ENCODE peak calls at places on chromosomes 7 and 10, in nine cellular contexts. One of them, this sample, is unnamed.

GRCh38 chr7:139683137-139683871 is 94.5 kb downstream of the HIPK2 start:
- DNase-seq in iPS DF 6.9: no peak
- DNase-seq in lung: no peak
- DNase-seq in pancreas: no peak
- DNase-seq in fibroblast of lung: peak; percentile 90
- DNase-seq in tibial artery: no peak
- DNase-seq in GM23248: peak; percentile 58
- DNase-seq in IMR-90: peak; percentile 61
- DNase-seq in naive thymus-derived CD4-positive, alpha-beta T cell: no peak
- DNase-seq in this sample: no peak

GRCh38 chr10:89278034-89278535 is 23.8 kb upstream of the IFIT2 start:
- DNase-seq in iPS DF 6.9: no peak
- DNase-seq in lung: peak; percentile 72
- DNase-seq in pancreas: peak; percentile 64
- DNase-seq in fibroblast of lung: peak; percentile 97
- DNase-seq in tibial artery: peak; percentile 68
- DNase-seq in GM23248: peak; percentile 96
- DNase-seq in IMR-90: peak; percentile 98
- DNase-seq in naive thymus-derived CD4-positive, alpha-beta T cell: no peak
- DNase-seq in this sample: no peak

GRCh38 chr7:51154201-51154600 is 162.4 kb downstream of the COBL start:
- DNase-seq in iPS DF 6.9: no peak
- DNase-seq in lung: no peak
- DNase-seq in pancreas: no peak
- DNase-seq in fibroblast of lung: no peak
- DNase-seq in tibial artery: no peak
- DNase-seq in GM23248: no peak
- DNase-seq in IMR-90: no peak
- DNase-seq in naive thymus-derived CD4-positive, alpha-beta T cell: no peak
- DNase-seq in this sample: no peak

GRCh38 chr7:55509322-55509721 is 63.0 kb downstream of the VOPP1 start:
- DNase-seq in iPS DF 6.9: no peak
- DNase-seq in lung: no peak
- DNase-seq in pancreas: no peak
- DNase-seq in fibroblast of lung: peak; percentile 60
- DNase-seq in tibial artery: peak; percentile 55
- DNase-seq in GM23248: peak; percentile 58
- DNase-seq in IMR-90: peak; percentile 83
- DNase-seq in naive thymus-derived CD4-positive, alpha-beta T cell: no peak
- DNase-seq in this sample: no peak

GRCh38 chr7:30065746-30066145 is 37.5 kb downstream of the PLEKHA8 start:
- DNase-seq in iPS DF 6.9: no peak
- DNase-seq in lung: no peak
- DNase-seq in pancreas: no peak
- DNase-seq in fibroblast of lung: no peak
- DNase-seq in tibial artery: no peak
- DNase-seq in GM23248: no peak
- DNase-seq in IMR-90: no peak
- DNase-seq in naive thymus-derived CD4-positive, alpha-beta T cell: no peak
- DNase-seq in this sample: no peak

GRCh38 chr10:42928064-42928463 is 145.5 kb downstream of the BMS1 start:
- DNase-seq in iPS DF 6.9: no peak
- DNase-seq in lung: no peak
- DNase-seq in pancreas: no peak
- DNase-seq in fibroblast of lung: no peak
- DNase-seq in tibial artery: no peak
- DNase-seq in GM23248: no peak
- DNase-seq in IMR-90: no peak
- DNase-seq in naive thymus-derived CD4-positive, alpha-beta T cell: no peak
- DNase-seq in this sample: no peak

GRCh38 chr10:92880233-92880861 is 32.0 kb downstream of the EXOC6 start:
- DNase-seq in iPS DF 6.9: no peak
- DNase-seq in lung: no peak
- DNase-seq in pancreas: no peak
- DNase-seq in fibroblast of lung: peak; percentile 40
- DNase-seq in tibial artery: no peak
- DNase-seq in GM23248: peak; percentile 66
- DNase-seq in IMR-90: peak; percentile 63
- DNase-seq in naive thymus-derived CD4-positive, alpha-beta T cell: peak; percentile 24
- DNase-seq in this sample: peak; percentile 45

GRCh38 chr10:130409931-130410330 is 273.7 kb downstream of the GLRX3 start:
- DNase-seq in iPS DF 6.9: no peak
- DNase-seq in lung: no peak
- DNase-seq in pancreas: no peak
- DNase-seq in fibroblast of lung: no peak
- DNase-seq in tibial artery: no peak
- DNase-seq in GM23248: no peak
- DNase-seq in IMR-90: no peak
- DNase-seq in naive thymus-derived CD4-positive, alpha-beta T cell: no peak
- DNase-seq in this sample: no peak

GRCh38 chr10:113945075-113945686 is 90.7 kb downstream of the NHLRC2 start:
- DNase-seq in iPS DF 6.9: no peak
- DNase-seq in lung: peak; percentile 47
- DNase-seq in pancreas: peak; percentile 43
- DNase-seq in fibroblast of lung: peak; percentile 80
- DNase-seq in tibial artery: no peak
- DNase-seq in GM23248: peak; percentile 44
- DNase-seq in IMR-90: peak; percentile 70
- DNase-seq in naive thymus-derived CD4-positive, alpha-beta T cell: no peak
- DNase-seq in this sample: no peak

GRCh38 chr7:24755096-24755495 is 2.2 kb downstream of the GSDME start:
- DNase-seq in iPS DF 6.9: no peak
- DNase-seq in lung: no peak
- DNase-seq in pancreas: no peak
- DNase-seq in fibroblast of lung: no peak
- DNase-seq in tibial artery: no peak
- DNase-seq in GM23248: no peak
- DNase-seq in IMR-90: no peak
- DNase-seq in naive thymus-derived CD4-positive, alpha-beta T cell: no peak
- DNase-seq in this sample: no peak

GRCh38 chr7:103687981-103688380 is 242.0 kb upstream of the SLC26A5 start:
- DNase-seq in iPS DF 6.9: no peak
- DNase-seq in lung: no peak
- DNase-seq in pancreas: no peak
- DNase-seq in fibroblast of lung: no peak
- DNase-seq in tibial artery: no peak
- DNase-seq in GM23248: no peak
- DNase-seq in IMR-90: no peak
- DNase-seq in naive thymus-derived CD4-positive, alpha-beta T cell: no peak
- DNase-seq in this sample: no peak

GRCh38 chr7:85688712-85689111 is 501.9 kb upstream of the SEMA3D start:
- DNase-seq in iPS DF 6.9: no peak
- DNase-seq in lung: no peak
- DNase-seq in pancreas: no peak
- DNase-seq in fibroblast of lung: peak; percentile 11
- DNase-seq in tibial artery: no peak
- DNase-seq in GM23248: peak; percentile 8
- DNase-seq in IMR-90: no peak
- DNase-seq in naive thymus-derived CD4-positive, alpha-beta T cell: no peak
- DNase-seq in this sample: no peak

GRCh38 chr7:28311670-28312069 is 100.6 kb upstream of the CREB5 start:
- DNase-seq in iPS DF 6.9: no peak
- DNase-seq in lung: no peak
- DNase-seq in pancreas: no peak
- DNase-seq in fibroblast of lung: no peak
- DNase-seq in tibial artery: no peak
- DNase-seq in GM23248: no peak
- DNase-seq in IMR-90: no peak
- DNase-seq in naive thymus-derived CD4-positive, alpha-beta T cell: no peak
- DNase-seq in this sample: no peak

GRCh38 chr10:133359554-133359971 is 1.7 kb upstream of the FUOM start:
- DNase-seq in iPS DF 6.9: no peak
- DNase-seq in lung: no peak
- DNase-seq in pancreas: peak; percentile 51
- DNase-seq in fibroblast of lung: no peak
- DNase-seq in tibial artery: no peak
- DNase-seq in GM23248: no peak
- DNase-seq in IMR-90: no peak
- DNase-seq in naive thymus-derived CD4-positive, alpha-beta T cell: peak; percentile 50
- DNase-seq in this sample: peak; percentile 50

GRCh38 chr7:105309235-105310156 is 79.2 kb downstream of the SRPK2 start:
- DNase-seq in iPS DF 6.9: no peak
- DNase-seq in lung: no peak
- DNase-seq in pancreas: no peak
- DNase-seq in fibroblast of lung: no peak
- DNase-seq in tibial artery: no peak
- DNase-seq in GM23248: no peak
- DNase-seq in IMR-90: no peak
- DNase-seq in naive thymus-derived CD4-positive, alpha-beta T cell: no peak
- DNase-seq in this sample: peak; percentile 13

GRCh38 chr10:133400624-133401424 is 6.9 kb downstream of the MTG1 start:
- DNase-seq in iPS DF 6.9: no peak
- DNase-seq in lung: no peak
- DNase-seq in pancreas: no peak
- DNase-seq in fibroblast of lung: no peak
- DNase-seq in tibial artery: no peak
- DNase-seq in GM23248: no peak
- DNase-seq in IMR-90: no peak
- DNase-seq in naive thymus-derived CD4-positive, alpha-beta T cell: no peak
- DNase-seq in this sample: no peak

GRCh38 chr7:149196151-149196704 is 882 bp downstream of the ZNF282 start:
- DNase-seq in iPS DF 6.9: no peak
- DNase-seq in lung: no peak
- DNase-seq in pancreas: no peak
- DNase-seq in fibroblast of lung: no peak
- DNase-seq in tibial artery: no peak
- DNase-seq in GM23248: peak; percentile 42
- DNase-seq in IMR-90: no peak
- DNase-seq in naive thymus-derived CD4-positive, alpha-beta T cell: peak; percentile 13
- DNase-seq in this sample: no peak

GRCh38 chr10:1311707-1312106 is 255.5 kb downstream of the WDR37 start:
- DNase-seq in iPS DF 6.9: no peak
- DNase-seq in lung: no peak
- DNase-seq in pancreas: no peak
- DNase-seq in fibroblast of lung: no peak
- DNase-seq in tibial artery: no peak
- DNase-seq in GM23248: no peak
- DNase-seq in IMR-90: no peak
- DNase-seq in naive thymus-derived CD4-positive, alpha-beta T cell: no peak
- DNase-seq in this sample: no peak
- H3K27ac ChIP-seq in iPS DF 6.9: no peak overlapping the region
- H3K27ac ChIP-seq in lung: no peak overlapping the region
- H3K27ac ChIP-seq in pancreas: no peak overlapping the region
- H3K27ac ChIP-seq in fibroblast of lung: no peak overlapping the region
- H3K27ac ChIP-seq in tibial artery: no peak overlapping the region
- H3K27ac ChIP-seq in GM23248: no peak overlapping the region
- H3K27ac ChIP-seq in IMR-90: no peak overlapping the region
- H3K27ac ChIP-seq in naive thymus-derived CD4-positive, alpha-beta T cell: no peak overlapping the region
- H3K27ac ChIP-seq in this sample: no peak overlapping the region

DNA sequence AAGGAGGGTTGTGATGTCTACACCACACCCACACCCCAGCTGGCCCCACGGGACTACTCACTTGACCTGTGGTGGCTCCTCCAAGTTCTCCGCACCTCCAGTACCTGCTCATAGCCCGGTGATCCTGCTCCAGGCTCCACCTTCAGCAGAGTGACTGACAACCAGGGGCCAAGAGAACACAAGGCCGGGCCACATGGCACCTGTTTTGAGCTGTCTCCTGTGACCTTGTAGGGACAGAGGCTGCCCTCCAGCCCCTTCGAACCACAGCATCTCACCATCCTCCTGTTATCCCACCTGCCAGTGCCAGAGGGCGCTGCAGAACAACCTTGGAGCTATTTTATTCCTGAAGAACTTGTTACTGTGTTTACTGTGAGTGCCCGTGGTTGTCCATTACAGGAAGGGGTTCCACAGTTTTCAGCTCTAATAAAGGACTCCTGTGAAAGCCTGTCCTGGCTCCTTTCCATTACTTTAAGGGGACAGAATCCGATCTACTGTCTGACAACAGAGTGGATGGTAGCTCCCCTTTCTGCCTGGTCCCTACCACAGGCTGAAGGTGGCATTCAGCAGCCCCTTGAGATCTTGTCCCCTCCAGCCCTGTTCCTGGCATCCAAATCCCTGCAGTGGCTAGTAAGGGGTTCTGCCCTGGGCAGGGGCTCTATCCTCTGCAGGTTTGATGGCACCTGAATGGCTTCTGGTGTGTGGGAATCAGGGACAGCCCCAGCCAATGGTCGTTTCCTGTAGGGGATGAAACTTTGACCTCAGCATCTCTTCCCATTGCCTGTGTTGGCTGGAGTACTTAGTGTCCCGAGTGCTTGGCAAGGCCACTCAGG is 50.8 kb downstream of the C10orf120 start:
- DNase-seq in iPS DF 6.9: peak; percentile 47
- DNase-seq in lung: peak; percentile 57
- DNase-seq in pancreas: peak; percentile 57
- DNase-seq in fibroblast of lung: peak; percentile 6
- DNase-seq in tibial artery: no peak
- DNase-seq in GM23248: peak; percentile 50
- DNase-seq in IMR-90: peak; percentile 31
- DNase-seq in naive thymus-derived CD4-positive, alpha-beta T cell: no peak
- DNase-seq in this sample: no peak
- H3K27me3 ChIP-seq in iPS DF 6.9: no peaks in the 10 kb centered on the region
- H3K27me3 ChIP-seq in lung: no peaks in the 10 kb centered on the region
- H3K27me3 ChIP-seq in pancreas: no peaks in the 10 kb centered on the region
- H3K27me3 ChIP-seq in fibroblast of lung: no peaks in the 10 kb centered on the region
- H3K27me3 ChIP-seq in tibial artery: peaks cover 37% of the 10 kb centered on the region
- H3K27me3 ChIP-seq in GM23248: peaks cover 15% of the 10 kb centered on the region
- H3K27me3 ChIP-seq in IMR-90: no peaks in the 10 kb centered on the region
- H3K27me3 ChIP-seq in naive thymus-derived CD4-positive, alpha-beta T cell: no peaks in the 10 kb centered on the region
- H3K27me3 ChIP-seq in this sample: no peaks in the 10 kb centered on the region

DNA sequence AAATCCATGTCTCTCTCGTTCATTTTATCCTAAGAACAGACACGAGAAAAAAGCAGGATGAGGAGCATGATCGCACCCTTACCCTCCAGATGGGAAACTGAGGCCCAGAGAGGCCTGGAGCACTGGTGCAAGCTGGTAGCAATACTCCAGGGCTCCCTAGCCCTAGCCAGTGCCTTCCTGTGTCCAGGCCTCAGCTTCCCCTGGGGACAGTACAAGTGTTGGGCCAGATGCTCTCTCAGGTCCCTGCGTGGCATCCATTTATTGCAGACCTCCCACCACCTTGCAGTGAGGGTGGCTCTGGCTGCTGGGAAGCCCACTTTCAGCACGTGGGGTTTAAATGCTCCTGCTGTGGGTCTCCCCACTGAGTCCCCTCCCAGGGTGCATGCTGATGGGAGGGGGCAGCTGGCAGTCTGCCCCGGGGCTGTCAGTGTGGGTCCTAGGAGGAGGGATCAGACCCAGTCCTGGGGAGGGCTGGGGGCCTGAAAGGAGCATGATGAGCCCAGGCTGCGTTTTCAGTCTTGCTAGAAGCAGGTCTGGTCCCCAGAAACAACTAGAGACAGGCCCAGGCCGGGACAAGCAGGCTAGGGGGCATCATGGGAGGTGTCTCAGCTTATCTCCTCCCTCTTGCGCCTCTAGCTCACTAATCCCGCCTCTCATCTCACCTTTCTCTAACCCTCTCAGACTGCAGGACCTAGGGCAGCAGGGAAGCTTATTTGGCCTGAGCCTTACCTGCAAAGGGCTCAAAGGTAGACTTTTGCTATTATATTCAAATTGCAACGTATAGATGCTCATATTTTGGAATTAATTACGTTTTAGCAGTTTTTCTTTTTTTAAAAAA is 662 bp upstream of the PPIF start:
- DNase-seq in iPS DF 6.9: no peak
- DNase-seq in lung: no peak
- DNase-seq in pancreas: no peak
- DNase-seq in fibroblast of lung: no peak
- DNase-seq in tibial artery: no peak
- DNase-seq in GM23248: no peak
- DNase-seq in IMR-90: no peak
- DNase-seq in naive thymus-derived CD4-positive, alpha-beta T cell: no peak
- DNase-seq in this sample: no peak
- H3K4me3 ChIP-seq in iPS DF 6.9: no peak overlapping the region
- H3K4me3 ChIP-seq in lung: no peak overlapping the region
- H3K4me3 ChIP-seq in pancreas: no peak overlapping the region
- H3K4me3 ChIP-seq in fibroblast of lung: no peak overlapping the region
- H3K4me3 ChIP-seq in tibial artery: peak overlapping the region; percentile 89
- H3K4me3 ChIP-seq in GM23248: peak overlapping the region; percentile 89
- H3K4me3 ChIP-seq in IMR-90: no peak overlapping the region
- H3K4me3 ChIP-seq in naive thymus-derived CD4-positive, alpha-beta T cell: no peak overlapping the region
- H3K4me3 ChIP-seq in this sample: no peak overlapping the region

GRCh38 chr10:1061930-1062769 is 6.0 kb downstream of the WDR37 start:
- DNase-seq in iPS DF 6.9: no peak
- DNase-seq in lung: no peak
- DNase-seq in pancreas: no peak
- DNase-seq in fibroblast of lung: peak; percentile 88
- DNase-seq in tibial artery: no peak
- DNase-seq in GM23248: peak; percentile 39
- DNase-seq in IMR-90: peak; percentile 54
- DNase-seq in naive thymus-derived CD4-positive, alpha-beta T cell: peak; percentile 27
- DNase-seq in this sample: no peak
- H3K27ac ChIP-seq in iPS DF 6.9: no peak overlapping the region
- H3K27ac ChIP-seq in lung: no peak overlapping the region
- H3K27ac ChIP-seq in pancreas: no peak overlapping the region
- H3K27ac ChIP-seq in fibroblast of lung: no peak overlapping the region
- H3K27ac ChIP-seq in tibial artery: no peak overlapping the region
- H3K27ac ChIP-seq in GM23248: no peak overlapping the region
- H3K27ac ChIP-seq in IMR-90: no peak overlapping the region
- H3K27ac ChIP-seq in naive thymus-derived CD4-positive, alpha-beta T cell: peak overlapping the region; percentile 73
- H3K27ac ChIP-seq in this sample: peak overlapping the region; percentile 73

This sample was measured in CD4-positive, CD25-positive, alpha-beta regulatory T cell.